ENCODE peak calls at places on chromosomes 6 and 20, in seven cellular contexts. T is H54; W is Kasumi-1; J is AG04449; X is stimulated activated CD8-positive, alpha-beta memory T cell treated with anti-CD3 and anti-CD28 coated beads, Interleukin-7, amount 100 ng/mL, for 1 hour; D is T follicular helper cell; M is activated CD4-positive, alpha-beta T cell treated with anti-CD3 and anti-CD28 coated beads, Interleukin-2, amount 50 U/mL, for 1 hour. B is an unnamed sample.

GRCh38 chr6:161722394-161722793 is 448.5 kb upstream of the AGPAT4 start:
- DNase-seq in M (no peak), J (no peak), D (no peak), X (no peak), W (no peak), T (no peak), B (no peak)

GRCh38 chr6:1735239-1735803 is 125.6 kb downstream of the FOXC1 start:
- DNase-seq in J (no peak), D (no peak), X (no peak), W (no peak), T (no peak), M (no peak), B (no peak)

GRCh38 chr6:21414065-21414464 is 179.5 kb upstream of the SOX4 start:
- DNase-seq in W (no peak), M (no peak), D (no peak), J (no peak), T (no peak), X (no peak), B (no peak)

GRCh38 chr6:24501914-24502313 is 7.1 kb downstream of the ALDH5A1 start:
- DNase-seq in M (no peak), D (no peak), J (no peak), X (no peak), T (no peak), W (no peak), B (no peak)

GRCh38 chr6:16251706-16252105 is 13.3 kb downstream of the GMPR start:
- DNase-seq in D (no peak), T (no peak), M (no peak), W (no peak), J (no peak), X (no peak), B (no peak)

GRCh38 chr6:14502551-14502950 is 385.0 kb downstream of the CD83 start:
- DNase-seq in W (no peak), X (no peak), T (peak; percentile 33), J (no peak), M (no peak), D (no peak), B (no peak)

GRCh38 chr6:138289739-138290138 is 71.4 kb upstream of the PBOV1 start:
- DNase-seq in J (no peak), X (no peak), W (no peak), D (no peak), T (no peak), M (no peak), B (no peak)

GRCh38 chr6:167350322-167350721 is 25.4 kb downstream of the TTLL2 start:
- DNase-seq in M (no peak), D (no peak), W (no peak), J (no peak), T (no peak), X (no peak), B (no peak)

GRCh38 chr6:73121421-73121993 is 103.8 kb downstream of the KHDC1L start:
- DNase-seq in X (no peak), M (no peak), W (peak; percentile 11), J (no peak), T (no peak), D (no peak), B (no peak)

GRCh38 chr6:1208876-1209275 is 103.0 kb upstream of the FOXQ1 start:
- DNase-seq in X (no peak), D (no peak), J (no peak), M (no peak), T (no peak), W (no peak), B (no peak)

GRCh38 chr6:1722801-1723200 is 113.1 kb downstream of the FOXC1 start:
- DNase-seq in M (no peak), W (no peak), X (no peak), D (no peak), T (no peak), J (no peak), B (no peak)

GRCh38 chr6:44253307-44254101 is 3.8 kb downstream of the SLC35B2 start:
- DNase-seq in J (no peak), D (peak; percentile 58), M (peak; percentile 64), T (no peak), W (peak; percentile 62), X (no peak), B (peak; percentile 52)

GRCh38 chr20:2619961-2620595 is 32.4 kb upstream of the NOP56 start:
- DNase-seq in M (no peak), W (no peak), D (no peak), J (no peak), T (no peak), X (no peak), B (no peak)